ENCODE peak calls at places on chromosome 4, in six cellular contexts. O is left ventricle myocardium inferior; U is fibroblast of lung; F is CD8-positive, alpha-beta T cell; J is brain microvascular endothelial cell; G is ovary. C is an unnamed sample.

GRCh38 chr4:74056858-74057562 is 18.5 kb upstream of the CXCL3 start:
- DNase-seq in F (no peak), U (peak; percentile 78), O (no peak), J (peak; percentile 13), G (no peak), C (peak; percentile 68)

GRCh38 chr4:100516225-100516624 is 1.6 kb downstream of the EMCN start:
- DNase-seq in F (no peak), O (no peak), G (no peak), J (no peak), U (no peak), C (no peak)

GRCh38 chr4:47705326-47705981 is 132.4 kb downstream of the CORIN start:
- DNase-seq in F (no peak), U (peak; percentile 15), O (no peak), J (no peak), G (no peak), C (peak; percentile 10)

GRCh38 chr4:5461477-5461876 is 246.9 kb downstream of the EVC2 start:
- DNase-seq in U (no peak), O (no peak), F (no peak), J (no peak), G (no peak), C (no peak)

GRCh38 chr4:123603165-123603564 is 206.6 kb downstream of the SPRY1 start:
- DNase-seq in G (no peak), F (no peak), O (no peak), U (peak; percentile 60), J (peak; percentile 27), C (peak; percentile 33)

GRCh38 chr4:54683616-54684346 is 26.0 kb downstream of the KIT start:
- DNase-seq in F (peak; percentile 59), G (no peak), J (no peak), O (no peak), U (no peak), C (peak; percentile 25)

GRCh38 chr4:6758732-6759131 is 23.8 kb upstream of the KIAA0232 start:
- DNase-seq in G (no peak), J (no peak), U (no peak), F (no peak), O (no peak), C (no peak)

GRCh38 chr4:85005865-85006377 is 39.4 kb upstream of the WDFY3 start:
- DNase-seq in J (peak; percentile 92), O (no peak), F (no peak), G (no peak), U (peak; percentile 86), C (peak; percentile 60)

GRCh38 chr4:56731857-56732256 is 50.8 kb upstream of the HOPX start:
- DNase-seq in O (peak; percentile 38), U (no peak), F (no peak), G (no peak), J (no peak), C (no peak)

GRCh38 chr4:156538210-156538609 is 433.4 kb downstream of the PDGFC start:
- DNase-seq in O (no peak), F (no peak), J (no peak), U (peak; percentile 76), G (no peak), C (no peak)

GRCh38 chr4:133058701-133059100 is 90.4 kb upstream of the PCDH10 start:
- DNase-seq in O (no peak), G (no peak), U (peak; percentile 1), J (no peak), F (no peak), C (no peak)

GRCh38 chr4:2796261-2797187 is 3.6 kb downstream of the SH3BP2 start:
- DNase-seq in G (peak; percentile 34), O (no peak), U (peak; percentile 67), J (no peak), F (peak; percentile 16), C (peak; percentile 55)

GRCh38 chr4:128277856-128278255 is 9.8 kb downstream of the PGRMC2 start:
- DNase-seq in G (no peak), O (no peak), U (no peak), J (no peak), F (no peak), C (no peak)

GRCh38 chr4:13481569-13481968 is 2.6 kb downstream of the RAB28 start:
- DNase-seq in U (peak; percentile 63), J (no peak), O (no peak), G (no peak), F (no peak), C (peak; percentile 13)

GRCh38 chr4:174056959-174057358 is 226.5 kb downstream of the FBXO8 start:
- DNase-seq in G (no peak), U (no peak), J (no peak), O (no peak), F (no peak), C (no peak)

GRCh38 chr4:39855909-39856512 is 121.7 kb downstream of the PDS5A start:
- DNase-seq in F (no peak), J (peak; percentile 6), G (no peak), U (peak; percentile 37), O (no peak), C (peak; percentile 29)

GRCh38 chr4:153346563-153346962 is 2.1 kb downstream of the MND1 start:
- DNase-seq in G (no peak), J (no peak), U (no peak), O (no peak), F (no peak), C (no peak)

DNA sequence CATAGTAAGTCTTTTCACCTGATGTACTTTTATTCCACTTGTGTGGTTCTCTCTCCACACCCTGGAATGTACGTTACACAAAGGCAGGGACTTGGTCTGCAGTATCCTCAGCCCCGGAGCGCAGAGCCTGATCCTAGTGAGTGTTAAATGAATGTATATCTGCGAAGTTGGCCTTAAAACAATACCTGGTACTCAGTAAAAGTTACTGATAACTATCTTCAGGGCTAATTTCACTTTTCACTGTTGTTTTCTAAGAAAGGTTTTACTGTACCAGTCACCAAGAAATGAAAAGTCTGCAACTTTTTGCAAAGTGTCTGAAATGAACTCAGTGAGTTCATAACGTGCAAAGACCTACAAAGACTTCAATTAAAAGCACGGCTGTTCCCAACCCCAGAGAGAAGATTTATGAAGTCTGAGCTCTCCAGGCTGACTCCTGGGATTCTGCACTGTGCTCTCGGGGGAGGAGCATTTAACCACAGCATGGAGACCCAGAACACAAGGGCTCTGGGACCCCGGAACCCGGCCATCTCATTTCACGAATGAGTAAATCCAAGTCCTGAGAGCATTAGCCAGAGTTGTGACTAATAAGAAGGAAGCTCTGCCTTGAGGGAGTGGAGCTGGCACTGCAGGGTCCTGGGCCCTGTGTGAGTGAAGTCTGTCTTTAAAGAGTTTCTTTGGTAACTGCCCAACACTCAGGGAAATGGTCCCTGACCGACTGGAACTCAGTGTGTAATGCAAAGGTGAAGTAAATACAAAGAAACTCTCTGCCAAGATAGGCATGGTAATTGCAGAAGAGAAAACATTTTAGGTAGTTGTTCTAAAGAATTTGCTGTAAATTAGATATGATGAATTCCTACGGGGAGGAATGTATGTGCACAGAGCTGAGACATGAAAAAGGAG is 165.8 kb downstream of the NSUN7 start:
- DNase-seq in G (no peak), U (peak; percentile 77), F (no peak), O (no peak), J (peak; percentile 47), C (no peak)
- H3K27ac ChIP-seq in G (no peak overlapping the region), U (no peak overlapping the region), F (no peak overlapping the region), O (peak overlapping the region; percentile 2), J (peak overlapping the region; percentile 26), C (no peak overlapping the region)

GRCh38 chr4:40912455-40913055 is 162.8 kb downstream of the NSUN7 start:
- DNase-seq in O (no peak), F (no peak), U (no peak), G (no peak), J (no peak), C (no peak)

GRCh38 chr4:40916218-40916555 is 166.4 kb downstream of the NSUN7 start:
- DNase-seq in U (peak; percentile 86), O (no peak), J (peak; percentile 77), G (no peak), F (no peak), C (no peak)

GRCh38 chr4:40918330-40918729 is 168.6 kb downstream of the NSUN7 start:
- DNase-seq in U (peak; percentile 61), F (no peak), G (peak; percentile 30), O (peak; percentile 68), J (peak; percentile 66), C (no peak)

DNA sequence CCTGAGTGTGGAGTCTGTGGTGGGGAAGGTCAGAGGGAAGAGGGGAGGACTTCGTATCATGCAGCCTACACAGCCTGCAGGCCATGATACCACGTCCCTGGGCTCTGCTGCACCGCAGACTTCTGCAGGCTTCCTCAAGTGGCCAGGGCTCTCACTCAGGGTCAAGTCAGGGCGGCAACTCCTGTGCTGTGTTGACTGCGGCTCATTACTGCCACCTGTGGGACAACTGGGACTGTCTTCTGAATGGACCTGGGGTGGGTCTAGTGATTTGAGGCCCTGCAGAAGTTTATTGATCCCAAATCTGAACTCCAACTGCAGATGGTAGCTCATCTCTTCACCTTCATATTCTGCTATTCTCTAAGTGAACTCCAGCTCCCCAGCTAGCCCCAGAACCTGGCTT is 167.1 kb downstream of the NSUN7 start:
- DNase-seq in G (no peak), F (no peak), J (no peak), U (no peak), O (peak; percentile 38), C (no peak)
- TF ChIP-seq CTCF in G (no peak), F (no peak), J (peak; percentile 66), U (no peak), O (peak; percentile 48), C (no peak)

GRCh38 chr4:83241132-83241531 is 43.5 kb downstream of the COQ2 start:
- DNase-seq in U (no peak), J (no peak), G (no peak), F (no peak), O (no peak), C (no peak)

GRCh38 chr4:83238393-83238792 is 46.2 kb downstream of the COQ2 start:
- DNase-seq in G (no peak), O (no peak), U (no peak), J (no peak), F (no peak), C (no peak)

GRCh38 chr4:83237591-83237990 is 47.0 kb downstream of the COQ2 start:
- DNase-seq in G (no peak), J (no peak), F (no peak), U (no peak), O (no peak), C (no peak)

GRCh38 chr4:83238849-83239248 is 45.7 kb downstream of the COQ2 start:
- DNase-seq in F (no peak), G (no peak), O (no peak), J (no peak), U (no peak), C (no peak)

GRCh38 chr4:83240379-83240875 is 44.2 kb downstream of the COQ2 start:
- DNase-seq in F (no peak), U (no peak), O (no peak), G (no peak), J (no peak), C (no peak)
- H3K27ac ChIP-seq in F (no peak overlapping the region), U (no peak overlapping the region), O (no peak overlapping the region), G (no peak overlapping the region), J (no peak overlapping the region), C (no peak overlapping the region)

GRCh38 chr4:113974467-113974866 is 5.0 kb downstream of the ARSJ start:
- DNase-seq in J (no peak), O (no peak), U (no peak), G (no peak), F (no peak), C (no peak)

GRCh38 chr4:113978105-113978504 is 1.3 kb downstream of the ARSJ start:
- DNase-seq in J (no peak), U (no peak), O (no peak), G (no peak), F (no peak), C (no peak)

GRCh38 chr4:113976937-113977855 is 2.3 kb downstream of the ARSJ start:
- DNase-seq in G (no peak), F (no peak), O (no peak), J (no peak), U (peak; percentile 50), C (no peak)

GRCh38 chr4:113973349-113973748 is 6.1 kb downstream of the ARSJ start:
- DNase-seq in J (no peak), U (no peak), F (no peak), O (no peak), G (no peak), C (no peak)

GRCh38 chr4:113975578-113975977 is 3.9 kb downstream of the ARSJ start:
- DNase-seq in O (no peak), J (no peak), F (no peak), G (no peak), U (peak; percentile 26), C (no peak)
- TF ChIP-seq CTCF in O (no peak), J (no peak), F (no peak), G (no peak), U (no peak), C (no peak)